ENCODE peak calls at places on chromosome 16, in seven cellular contexts. R is sigmoid colon, Y is K562, C is H1, X is SK-N-SH, T is transverse colon, A is esophagus muscularis mucosa. S is an unnamed sample. For H3K4me1, the result is how much of the 10 kb centered on the place peaks cover.

GRCh38 chr16:81937305-81938038 is 73.8 kb downstream of the SDR42E1 start:
- DNase-seq in A (no peak), X (no peak), C (peak), T (no peak), Y (no peak), R (no peak), S (no peak)

GRCh38 chr16:30561212-30561816 is 3.1 kb upstream of the ZNF764 start:
- DNase-seq in T (peak), X (no peak), C (peak), Y (no peak), A (no peak), R (no peak), S (peak)

GRCh38 chr16:49743206-49743470 is 112.8 kb downstream of the ZNF423 start:
- DNase-seq in R (no peak), X (no peak), C (no peak), A (no peak), T (no peak), Y (no peak), S (no peak)

GRCh38 chr16:17431012-17431411 is 39.7 kb downstream of the XYLT1 start:
- DNase-seq in C (no peak), T (no peak), R (no peak), Y (no peak), A (no peak), X (no peak), S (no peak)

GRCh38 chr16:54286330-54287017 is at the start of gene IRX3:
- DNase-seq in Y (no peak), X (peak), C (peak), T (peak), A (no peak), R (no peak), S (peak)

GRCh38 chr16:79613009-79613408 is 12.5 kb upstream of the MAF start:
- DNase-seq in X (no peak), T (no peak), A (no peak), C (no peak), R (no peak), Y (no peak), S (no peak)

GRCh38 chr16:69820926-69821541 is 58.9 kb downstream of the WWP2 start:
- DNase-seq in A (no peak), C (no peak), X (peak), T (no peak), Y (no peak), R (no peak), S (peak)

GRCh38 chr16:4218202-4218601 is 23.7 kb downstream of the SRL start:
- DNase-seq in R (no peak), C (no peak), T (no peak), A (no peak), Y (no peak), X (no peak), S (no peak)

GRCh38 chr16:69073181-69073669 is 32.2 kb upstream of the HAS3 start:
- DNase-seq in R (no peak), C (no peak), Y (no peak), X (no peak), A (no peak), T (no peak), S (no peak)

GRCh38 chr16:61237804-61238485 is 798.3 kb downstream of the CDH8 start:
- DNase-seq in C (no peak), R (no peak), T (no peak), X (no peak), A (no peak), Y (no peak), S (no peak)

GRCh38 chr16:22425036-22425801 is 50.8 kb upstream of the CDR2 start:
- DNase-seq in X (no peak), T (no peak), R (peak), A (no peak), Y (no peak), C (peak), S (no peak)

GRCh38 chr16:66254751-66255150 is 111.7 kb upstream of the CDH5 start:
- DNase-seq in X (no peak), A (no peak), R (no peak), Y (no peak), T (no peak), C (no peak), S (no peak)

GRCh38 chr16:87604572-87605135 is 2.3 kb downstream of the JPH3 start:
- DNase-seq in C (no peak), A (no peak), Y (no peak), X (peak), R (no peak), T (no peak), S (no peak)

GRCh38 chr16:7013990-7014389 is 318.7 kb upstream of the RBFOX1 start:
- DNase-seq in T (no peak), Y (peak), X (no peak), R (no peak), A (no peak), C (no peak), S (no peak)

GRCh38 chr16:4653981-4654380 is 29.4 kb downstream of the MGRN1 start:
- DNase-seq in R (no peak), Y (no peak), T (peak), C (no peak), A (no peak), X (no peak), S (peak)

GRCh38 chr16:21580807-21581206 is 18.6 kb upstream of the METTL9 start:
- DNase-seq in C (no peak), Y (no peak), R (no peak), T (no peak), A (no peak), X (no peak), S (no peak)

GRCh38 chr16:30758988-30759461 is 2.8 kb downstream of the CFAP119 start:
- DNase-seq in X (no peak), Y (no peak), T (no peak), C (no peak), R (peak), A (no peak), S (no peak)

GRCh38 chr16:71895679-71896385 is 501 bp downstream of the IST1 start:
- DNase-seq in A (no peak), Y (peak), X (no peak), C (no peak), T (peak), R (peak), S (peak)

GRCh38 chr16:4694664-4695451 is 1.5 kb downstream of the NUDT16L1 start:
- DNase-seq in T (no peak), R (peak), X (peak), C (no peak), A (no peak), Y (no peak), S (no peak)

GRCh38 chr16:1929578-1930337 is 11.5 kb upstream of the HS3ST6 start:
- DNase-seq in R (peak), T (peak), A (peak), X (peak), Y (peak), C (peak), S (peak)

GRCh38 chr16:50275428-50276127 is 9.2 kb downstream of the ADCY7 start:
- DNase-seq in A (no peak), T (no peak), C (no peak), Y (no peak), R (no peak), X (no peak), S (no peak)

GRCh38 chr16:48438414-48438813 is 53.2 kb upstream of the SIAH1 start:
- DNase-seq in R (no peak), A (no peak), Y (no peak), C (no peak), T (no peak), X (no peak), S (no peak)

GRCh38 chr16:14548933-14549788 is 80.9 kb downstream of the PARN start:
- DNase-seq in T (no peak), A (no peak), R (no peak), X (no peak), Y (no peak), C (no peak), S (no peak)

GRCh38 chr16:53827741-53828140 is 123.8 kb downstream of the FTO start:
- DNase-seq in X (no peak), A (no peak), Y (no peak), T (no peak), C (no peak), R (no peak), S (no peak)

GRCh38 chr16:61098505-61098904 is 937.7 kb downstream of the CDH8 start:
- DNase-seq in Y (no peak), X (no peak), C (no peak), A (no peak), T (no peak), R (no peak), S (no peak)

GRCh38 chr16:15587152-15587825 is 55.7 kb downstream of the MARF1 start:
- DNase-seq in C (no peak), A (no peak), Y (no peak), R (no peak), T (no peak), X (no peak), S (no peak)

GRCh38 chr16:10326647-10327046 is 59.2 kb upstream of the ATF7IP2 start:
- DNase-seq in X (no peak), Y (no peak), C (no peak), T (no peak), R (no peak), A (no peak), S (no peak)

GRCh38 chr16:72286936-72287620 is 115.1 kb upstream of the PMFBP1 start:
- DNase-seq in Y (no peak), T (no peak), R (no peak), X (no peak), A (no peak), C (no peak), S (no peak)

DNA sequence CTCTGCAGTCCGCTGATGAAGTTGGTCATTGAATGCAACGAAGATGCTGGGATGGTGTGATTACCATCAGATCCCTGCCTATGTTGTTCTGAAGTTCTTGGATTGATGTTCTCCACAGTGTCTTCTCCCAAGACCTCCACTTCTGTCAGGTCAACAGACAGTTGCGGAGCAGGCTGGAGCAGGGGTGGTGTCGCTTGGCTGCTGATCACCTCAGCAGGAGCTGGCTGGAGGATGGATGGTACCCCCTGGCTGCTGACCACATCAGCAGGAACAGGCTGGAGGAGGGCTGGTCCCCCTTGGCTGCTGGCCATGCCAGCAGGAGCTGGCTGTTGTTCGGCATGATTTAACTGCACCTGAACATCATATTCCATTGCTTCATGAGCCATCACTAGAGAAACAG is 5.6 kb downstream of the RFWD3 start:
- DNase-seq in Y (no peak), X (no peak), C (no peak), T (no peak), A (no peak), R (no peak), S (no peak)
- H3K4me1 ChIP-seq in Y (under half), X (under half), C (under half), T (under half), A (under half), R (under half), S (under half)

GRCh38 chr16:83715217-83715920 is 92.4 kb upstream of the HSBP1 start:
- DNase-seq in X (no peak), A (no peak), R (no peak), C (no peak), T (no peak), Y (no peak), S (peak)
- TF ChIP-seq POLR2AphosphoS5 in X (no peak), A (no peak), R (no peak), C (no peak), T (no peak), Y (no peak), S (no peak)

DNA sequence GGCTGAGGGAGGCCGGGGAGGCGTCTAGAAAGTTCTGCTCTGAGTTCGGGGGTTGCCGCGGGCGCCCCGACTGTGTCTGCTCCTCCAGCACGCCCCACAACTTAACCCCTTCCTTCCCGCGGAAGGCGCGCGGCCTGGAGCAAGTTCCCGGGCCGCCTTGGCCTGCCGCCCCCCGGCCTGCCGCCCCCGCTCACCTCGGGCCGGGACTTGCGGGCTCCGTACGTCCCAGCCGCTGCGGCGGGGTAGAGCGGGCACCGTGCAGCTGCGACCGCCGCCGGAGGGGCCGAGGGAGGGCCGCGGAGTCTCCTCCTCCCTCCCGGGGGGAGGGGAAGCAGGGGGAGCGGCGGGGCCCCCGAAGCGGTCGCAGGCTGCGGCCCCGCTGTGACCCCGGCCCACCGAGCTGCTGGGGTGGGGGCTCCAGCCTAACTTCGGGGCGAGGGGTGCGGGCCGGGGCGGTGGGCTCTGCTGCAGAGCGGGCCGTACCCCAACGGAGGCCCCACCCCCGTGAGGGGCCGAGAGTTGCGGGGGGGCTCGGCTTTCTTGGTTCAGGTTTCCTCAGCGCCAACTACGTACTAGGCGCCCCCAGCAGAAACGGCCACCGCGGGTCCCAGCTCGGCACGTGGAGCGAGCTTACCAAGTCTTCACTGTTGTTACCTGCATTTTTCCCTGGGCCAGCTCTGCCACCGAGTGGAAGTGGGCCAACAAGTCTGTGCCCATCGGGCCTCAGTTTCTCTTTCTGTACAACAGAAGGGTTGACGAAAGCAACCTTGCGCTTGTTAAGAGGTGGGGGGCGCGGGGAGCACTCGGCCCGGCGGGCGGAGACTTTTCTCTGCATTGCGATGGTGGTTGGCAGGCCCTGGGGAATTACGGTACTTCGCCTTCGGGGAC is at the start of gene CCDC102A:
- DNase-seq in X (peak), A (no peak), T (no peak), C (peak), R (no peak), Y (peak), S (peak)
- TF ChIP-seq EP300 in X (no peak), A (no peak), T (no peak), C (no peak), R (no peak), Y (no peak), S (no peak)

DNA sequence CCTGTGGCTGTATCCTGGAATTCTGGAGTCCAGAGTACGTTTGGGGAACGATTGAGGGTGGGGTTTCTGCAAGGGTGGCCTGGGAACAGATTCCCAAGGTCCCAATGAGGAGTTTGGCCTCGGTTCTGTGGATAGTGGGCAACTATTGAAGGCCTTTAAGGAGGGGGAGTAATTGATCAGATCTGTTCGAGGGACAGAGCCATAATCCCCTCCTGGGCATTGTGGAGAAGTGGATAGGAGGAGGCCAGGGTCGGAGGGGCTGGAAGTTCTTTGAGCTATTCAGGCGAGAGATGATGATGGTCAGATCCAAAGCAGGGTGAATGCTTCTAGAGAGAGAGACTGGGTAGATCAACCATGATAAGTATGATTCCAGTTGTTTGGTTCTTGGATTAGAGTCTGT is 173.4 kb downstream of the SNX29 start:
- DNase-seq in A (no peak), T (no peak), C (no peak), X (no peak), R (no peak), Y (no peak), S (no peak)
- H3K4me1 ChIP-seq in A (under half), T (under half), C (under half), X (under half), R (under half), Y (under half), S (under half)

GRCh38 chr16:77922355-77922754 is 100.0 kb upstream of the CLEC3A start:
- DNase-seq in C (no peak), T (no peak), A (no peak), X (no peak), Y (no peak), R (no peak), S (no peak)
- TF ChIP-seq POLR2AphosphoS5 in C (no peak), T (no peak), A (no peak), X (no peak), Y (no peak), R (no peak), S (no peak)

GRCh38 chr16:57623251-57624043 is 5.0 kb upstream of the ADGRG1 start:
- DNase-seq in C (peak), X (no peak), A (no peak), T (peak), R (peak), Y (peak), S (peak)

GRCh38 chr16:57624806-57625500 is 3.5 kb upstream of the ADGRG1 start:
- DNase-seq in A (no peak), T (no peak), X (no peak), Y (no peak), C (no peak), R (no peak), S (no peak)

GRCh38 chr16:57622361-57623250 is 5.8 kb upstream of the ADGRG1 start:
- DNase-seq in Y (no peak), R (no peak), A (no peak), T (no peak), C (no peak), X (no peak), S (no peak)

GRCh38 chr16:57626420-57627170 is 1.8 kb upstream of the ADGRG1 start:
- DNase-seq in X (no peak), Y (no peak), R (no peak), A (no peak), C (no peak), T (no peak), S (no peak)

GRCh38 chr16:57624044-57624688 is 4.3 kb upstream of the ADGRG1 start:
- DNase-seq in X (no peak), R (no peak), T (no peak), Y (no peak), C (no peak), A (no peak), S (no peak)
- TF ChIP-seq EP300 in X (no peak), R (no peak), T (no peak), Y (no peak), C (no peak), A (no peak), S (no peak)

GRCh38 chr16:23500212-23500865 is 10.0 kb downstream of the GGA2 start:
- DNase-seq in R (no peak), T (peak), Y (no peak), X (no peak), C (no peak), A (no peak), S (peak)
- H3K4me1 ChIP-seq in R (under half), T (under half), Y (under half), X (under half), C (under half), A (half or more), S (half or more)

GRCh38 chr16:68064791-68065365 is 20.3 kb upstream of the NFATC3 start:
- DNase-seq in C (peak), T (peak), R (no peak), Y (peak), A (no peak), X (peak), S (peak)

GRCh38 chr16:68065716-68066305 is 19.4 kb upstream of the NFATC3 start:
- DNase-seq in X (no peak), C (no peak), R (no peak), T (no peak), Y (no peak), A (no peak), S (peak)

GRCh38 chr16:68061396-68061795 is 23.8 kb upstream of the NFATC3 start:
- DNase-seq in X (no peak), R (no peak), A (no peak), Y (no peak), T (no peak), C (no peak), S (no peak)

GRCh38 chr16:68059804-68060203 is 25.4 kb upstream of the NFATC3 start:
- DNase-seq in Y (no peak), T (no peak), X (no peak), A (no peak), C (no peak), R (peak), S (no peak)

GRCh38 chr16:68062910-68063393 is 22.2 kb upstream of the NFATC3 start:
- DNase-seq in A (no peak), C (no peak), T (peak), R (peak), X (no peak), Y (no peak), S (peak)
- TF ChIP-seq POLR2AphosphoS5 in A (no peak), C (no peak), T (no peak), R (no peak), X (no peak), Y (no peak), S (no peak)

DNA sequence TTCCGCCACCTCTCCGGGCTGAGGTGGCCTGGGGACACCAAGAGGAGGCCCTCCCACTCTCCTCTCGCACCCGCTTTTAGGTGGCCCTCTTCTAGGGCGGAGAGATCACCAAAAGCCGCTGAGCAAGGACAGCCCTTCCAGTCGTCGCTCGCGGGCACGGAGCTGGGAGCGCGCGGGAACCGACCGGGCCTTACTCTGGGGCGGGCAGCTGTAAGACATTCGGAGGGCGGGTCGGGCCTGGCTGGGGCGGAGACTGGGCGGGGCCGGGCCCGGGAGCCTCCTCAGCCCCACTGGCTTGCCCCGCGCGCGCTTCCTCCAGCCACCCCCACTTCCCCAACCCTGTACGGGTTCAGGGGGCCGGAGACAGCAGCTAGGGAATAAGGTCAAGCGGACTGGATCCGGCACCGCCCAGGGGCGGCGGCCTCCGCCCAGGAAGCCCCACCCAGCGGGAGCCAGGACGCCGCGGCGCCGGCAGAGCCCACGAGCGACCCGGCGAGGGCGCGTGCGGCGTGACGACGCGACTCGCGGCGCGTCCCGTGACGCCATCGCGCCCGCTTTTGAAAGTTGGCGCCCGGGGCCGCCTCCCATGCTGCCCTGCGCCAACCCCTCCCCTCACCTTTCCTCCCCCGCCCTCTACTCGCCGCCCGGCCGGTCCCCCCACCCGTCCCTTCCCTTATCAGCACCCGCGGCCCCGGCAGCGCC is 351 bp upstream of the CTCF start:
- DNase-seq in R (peak), X (peak), T (peak), C (peak), Y (peak), A (peak), S (peak)
- TF ChIP-seq EP300 in R (peak), X (no peak), T (no peak), C (no peak), Y (peak), A (no peak), S (no peak)

GRCh38 chr16:85330694-85331188 is 218.5 kb upstream of the CIBAR2 start:
- DNase-seq in T (no peak), C (no peak), R (no peak), X (peak), A (no peak), Y (peak), S (no peak)
- H3K4me1 ChIP-seq in T (under half), C (under half), R (under half), X (under half), A (under half), Y (half or more), S (under half)